ENCODE peak calls at places on chromosomes 3 and 15, in five cellular contexts. K is left ventricle myocardium inferior; Q is stimulated activated naive CD8-positive, alpha-beta T cell treated with anti-CD3 and anti-CD28 coated beads, Interleukin-15, Interleukin-2, amounts not matched to agents 100 U/mL and 50 U/mL, for 24 hours; O is T-helper 9 cell; A is glutamatergic neuron. W is an unnamed sample.

GRCh38 chr15:52682776-52683175 is 3.6 kb upstream of the ATOSA start:
- DNase-seq in K (no peak), Q (no peak), O (no peak), A (no peak), W (no peak)

GRCh38 chr3:103904991-103905390 is 1461.7 kb upstream of the ALCAM start:
- DNase-seq in K (no peak), Q (no peak), O (no peak), A (no peak), W (no peak)

GRCh38 chr15:84645997-84646396 is 8.1 kb downstream of the WDR73 start:
- DNase-seq in K (no peak), Q (no peak), O (no peak), A (no peak), W (no peak)

GRCh38 chr3:47985376-47985775 is 30.8 kb downstream of the MAP4 start:
- DNase-seq in K (no peak), Q (no peak), O (no peak), A (no peak), W (no peak)

GRCh38 chr3:184428561-184429175 is 48.8 kb downstream of the CHRD start:
- DNase-seq in K (no peak), Q (no peak), O (no peak), A (no peak), W (no peak)

GRCh38 chr15:51203797-51204196 is 109.1 kb upstream of the TNFAIP8L3 start:
- DNase-seq in K (no peak), Q (no peak), O (no peak), A (no peak), W (no peak)

GRCh38 chr3:190361791-190362190 is 26.2 kb upstream of the CLDN16 start:
- DNase-seq in K (no peak), Q (no peak), O (no peak), A (no peak), W (no peak)

GRCh38 chr15:33846862-33847261 is 121.4 kb upstream of the CHRM5 start:
- DNase-seq in K (no peak), Q (no peak), O (no peak), A (no peak), W (no peak)